ENCODE peak calls at places on chromosomes 5 and 9, in nine cellular contexts. R is cardiac fibroblast; K is SK-N-SH; N is spleen; D is activated naive CD8-positive, alpha-beta T cell treated with anti-CD3 and anti-CD28 coated beads, Interleukin-2, amount 10 ng/mL, durations not matched to agents 7 days and 5 days; J is Caki2; Q is stimulated activated CD8-positive, alpha-beta memory T cell treated with anti-CD3 and anti-CD28 coated beads, Interleukin-15, amount 100 ng/mL, for 24 hours; U is NCI-H1930; B is left colon. C is an unnamed sample.

GRCh38 chr5:127330116-127330515 is 39.5 kb downstream of the MEGF10 start:
- DNase-seq in R (peak; percentile 31), K (no peak), N (no peak), D (no peak), J (no peak), Q (no peak), U (no peak), B (no peak), C (no peak)

GRCh38 chr5:24714757-24715156 is 70.0 kb upstream of the CDH10 start:
- DNase-seq in R (no peak), K (no peak), N (no peak), D (no peak), J (no peak), Q (no peak), U (no peak), B (no peak), C (no peak)

GRCh38 chr5:151896041-151896691 is 28.5 kb downstream of the GLRA1 start:
- DNase-seq in R (peak; percentile 82), K (no peak), N (no peak), D (no peak), J (peak; percentile 53), Q (no peak), U (no peak), B (no peak), C (no peak)

GRCh38 chr5:15571081-15571480 is 71.1 kb downstream of the FBXL7 start:
- DNase-seq in R (no peak), K (no peak), N (no peak), D (no peak), J (no peak), Q (no peak), U (no peak), B (no peak), C (no peak)

GRCh38 chr5:42718591-42718990 is 38.0 kb upstream of the CCDC152 start:
- DNase-seq in R (peak; percentile 37), K (no peak), N (no peak), D (no peak), J (no peak), Q (no peak), U (no peak), B (no peak), C (no peak)

GRCh38 chr5:53478411-53479044 is 1.9 kb upstream of the FST start:
- DNase-seq in R (peak; percentile 72), K (peak; percentile 56), N (peak; percentile 72), D (peak; percentile 38), J (peak; percentile 55), Q (no peak), U (peak; percentile 16), B (peak; percentile 13), C (peak; percentile 64)

GRCh38 chr5:1666812-1667588 is 132.6 kb downstream of the MRPL36 start:
- DNase-seq in R (no peak), K (peak; percentile 93), N (no peak), D (peak; percentile 72), J (no peak), Q (no peak), U (peak; percentile 72), B (no peak), C (peak; percentile 64)

GRCh38 chr9:112836394-112836793 is 54.3 kb downstream of the SLC46A2 start:
- DNase-seq in R (no peak), K (no peak), N (no peak), D (no peak), J (no peak), Q (no peak), U (no peak), B (peak; percentile 48), C (no peak)

GRCh38 chr5:151820903-151821302 is 49.1 kb downstream of the G3BP1 start:
- DNase-seq in R (no peak), K (no peak), N (no peak), D (no peak), J (no peak), Q (no peak), U (no peak), B (peak; percentile 22), C (no peak)

C was measured in right cardiac atrium.